ENCODE peak calls at places on chromosomes 4 and X, in seven cellular contexts. Z, V, W, N, Q, U and G are unnamed samples. For H3K4me1, the result is how much of the 10 kb centered on the place peaks cover.

GRCh38 chr4:60805500-60806313 is 394.4 kb upstream of the ADGRL3 start:
- DNase-seq in Z (peak), W (no peak), Q (no peak), N (peak), U (peak), V (peak), G (peak)

GRCh38 chr4:127069675-127070074 is 563.1 kb upstream of the INTU start:
- DNase-seq in V (no peak), N (peak), Q (no peak), Z (peak), U (no peak), W (no peak), G (no peak)

GRCh38 chr4:181761130-181761529 is 482.1 kb upstream of the TENM3 start:
- DNase-seq in Q (no peak), N (no peak), W (no peak), V (no peak), Z (peak), U (no peak), G (no peak)

GRCh38 chr4:155784637-155785036 is 25.8 kb downstream of the GUCY1B1 start:
- DNase-seq in W (no peak), N (no peak), Z (no peak), U (no peak), Q (no peak), V (no peak), G (no peak)

GRCh38 chr4:3497554-3498389 is 34.5 kb downstream of the LRPAP1 start:
- DNase-seq in Q (peak), N (no peak), V (no peak), Z (no peak), U (peak), W (no peak), G (no peak)

GRCh38 chrX:53716328-53717088 is 30.0 kb upstream of the HUWE1 start:
- DNase-seq in W (no peak), V (no peak), N (no peak), U (no peak), Z (peak), Q (no peak), G (no peak)

GRCh38 chr4:94516067-94516466 is 64.3 kb downstream of the PDLIM5 start:
- DNase-seq in U (peak), V (no peak), Q (no peak), W (no peak), Z (peak), N (peak), G (peak)

GRCh38 chr4:89290727-89291126 is 16.9 kb downstream of the GPRIN3 start:
- DNase-seq in Q (no peak), U (no peak), Z (no peak), W (no peak), V (no peak), N (no peak), G (no peak)

GRCh38 chr4:128560754-128561495 is 248.6 kb upstream of the JADE1 start:
- DNase-seq in V (no peak), N (peak), U (peak), W (no peak), Z (peak), Q (no peak), G (peak)

GRCh38 chr4:82710202-82710929 is 88.2 kb downstream of the SCD5 start:
- DNase-seq in N (no peak), Z (no peak), Q (no peak), W (peak), U (no peak), V (no peak), G (peak)

GRCh38 chr4:173076903-173077629 is 91.5 kb upstream of the GALNT7 start:
- DNase-seq in U (no peak), N (peak), Q (no peak), W (no peak), V (no peak), Z (peak), G (no peak)

GRCh38 chr4:142373610-142374009 is 472.5 kb downstream of the INPP4B start:
- DNase-seq in Q (no peak), Z (peak), U (no peak), V (no peak), N (no peak), W (no peak), G (no peak)

GRCh38 chr4:165794834-165795233 is 78.2 kb upstream of the TLL1 start:
- DNase-seq in N (no peak), Z (no peak), U (no peak), W (no peak), V (no peak), Q (no peak), G (no peak)

GRCh38 chr4:157779084-157779483 is 393.7 kb downstream of the GASK1B start:
- DNase-seq in Z (no peak), U (no peak), V (no peak), N (no peak), W (no peak), Q (no peak), G (no peak)

GRCh38 chr4:123350191-123350544 is 46.4 kb upstream of the SPRY1 start:
- DNase-seq in U (peak), N (no peak), Q (no peak), V (no peak), W (peak), Z (no peak), G (peak)

GRCh38 chrX:67622053-67622452 is 78.2 kb downstream of the AR start:
- DNase-seq in Z (no peak), W (no peak), N (no peak), U (no peak), Q (no peak), V (no peak), G (no peak)

GRCh38 chrX:31036895-31037294 is 34.9 kb downstream of the FTHL17 start:
- DNase-seq in W (peak), Q (peak), U (peak), V (peak), N (peak), Z (peak), G (peak)

GRCh38 chr4:145293658-145294057 is 113.3 kb upstream of the OTUD4 start:
- DNase-seq in Q (no peak), U (no peak), W (no peak), Z (peak), N (no peak), V (no peak), G (no peak)

GRCh38 chrX:39445336-39445735 is 644.1 kb downstream of the MID1IP1 start:
- DNase-seq in Q (peak), Z (no peak), U (peak), V (no peak), N (no peak), W (peak), G (peak)

GRCh38 chrX:43949669-43950068 is 23.5 kb downstream of the NDP start:
- DNase-seq in Z (no peak), U (peak), W (peak), V (no peak), Q (peak), N (no peak), G (peak)

GRCh38 chr4:13983189-13983790 is 355.8 kb upstream of the BOD1L1 start:
- DNase-seq in W (no peak), N (no peak), U (no peak), Q (no peak), Z (no peak), V (no peak), G (no peak)

GRCh38 chrX:154140206-154140605 is 3.8 kb upstream of the OPN1LW start:
- DNase-seq in Z (no peak), N (no peak), W (no peak), U (no peak), V (no peak), Q (no peak), G (no peak)

GRCh38 chr4:177937051-177937450 is 494.8 kb upstream of the AGA start:
- DNase-seq in U (no peak), N (no peak), Q (no peak), Z (no peak), W (no peak), V (no peak), G (no peak)

GRCh38 chr4:82851902-82852750 is 38.8 kb downstream of the SEC31A start:
- DNase-seq in N (peak), U (peak), Z (peak), V (peak), W (no peak), Q (no peak), G (peak)

GRCh38 chrX:23784487-23785301 is 1.7 kb downstream of the SAT1 start:
- DNase-seq in Q (no peak), Z (peak), U (peak), V (no peak), N (peak), W (no peak), G (no peak)

GRCh38 chr4:153249199-153250154 is 45.2 kb downstream of the TRIM2 start:
- DNase-seq in N (peak), U (peak), Z (peak), V (peak), W (peak), Q (peak), G (peak)

GRCh38 chr4:37422102-37422501 is 177.6 kb downstream of the NWD2 start:
- DNase-seq in N (no peak), U (peak), Q (no peak), Z (no peak), W (no peak), V (no peak), G (no peak)

GRCh38 chrX:133574716-133575115 is 159.4 kb upstream of the GPC4 start:
- DNase-seq in N (no peak), W (no peak), V (no peak), Q (no peak), Z (no peak), U (peak), G (no peak)

GRCh38 chr4:10098770-10099139 is 17.8 kb downstream of the WDR1 start:
- DNase-seq in W (no peak), U (no peak), Z (peak), V (no peak), N (peak), Q (no peak), G (no peak)

GRCh38 chrX:102697506-102697905 is 14.7 kb upstream of the GPRASP2 start:
- DNase-seq in U (no peak), Q (no peak), Z (peak), N (no peak), V (no peak), W (no peak), G (no peak)

DNA sequence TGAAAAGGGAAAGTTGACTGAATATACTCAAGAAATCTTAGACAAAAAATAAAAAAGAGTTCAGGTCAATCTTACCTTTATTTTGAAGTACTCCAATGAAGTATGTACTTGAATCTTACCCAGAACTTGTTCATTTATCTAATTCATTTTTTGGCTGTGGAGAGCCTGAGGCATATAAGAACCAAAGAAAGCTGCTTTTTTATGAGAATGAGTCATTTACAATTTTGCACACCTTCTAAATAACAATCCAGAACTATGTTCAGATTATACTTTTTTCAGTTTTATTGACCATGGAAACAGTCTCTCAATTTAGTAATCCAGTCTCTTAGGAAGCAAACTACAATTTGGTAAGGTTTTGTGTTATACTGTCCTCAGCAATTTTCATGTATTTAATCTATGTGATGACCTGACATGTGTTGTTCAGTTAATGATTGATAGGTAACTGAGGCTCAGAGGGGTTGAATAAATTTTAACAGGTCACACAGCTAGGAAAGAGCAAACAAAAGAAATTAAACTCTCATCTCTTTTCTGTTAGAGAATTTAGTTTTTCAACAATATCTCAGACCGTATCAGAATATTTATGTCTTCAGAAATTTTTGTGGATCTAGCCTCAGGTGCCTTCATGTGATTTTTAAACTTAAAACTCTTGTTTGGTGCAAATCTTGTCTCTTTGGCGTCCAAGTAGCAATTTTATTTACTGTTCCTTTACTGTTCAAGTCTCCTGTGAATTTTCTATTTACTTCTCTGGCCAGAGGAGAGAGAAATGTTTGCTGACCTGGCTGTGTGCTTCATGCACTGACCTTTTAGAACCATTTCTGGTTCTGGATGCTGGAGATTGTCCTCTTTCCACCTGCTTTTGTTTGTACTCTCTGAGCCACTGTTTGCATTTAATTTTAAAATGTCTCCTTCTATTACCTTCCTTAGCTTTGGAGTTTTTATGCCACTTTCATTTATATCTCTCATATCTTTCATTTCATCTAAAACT is 1453.4 kb downstream of the STIM2 start:
- DNase-seq in N (no peak), U (no peak), V (no peak), Q (no peak), Z (no peak), W (no peak), G (no peak)
- H3K18ac ChIP-seq in N (no peak), U (no peak), V (no peak), Q (no peak), Z (no peak), W (no peak), G (no peak)

DNA sequence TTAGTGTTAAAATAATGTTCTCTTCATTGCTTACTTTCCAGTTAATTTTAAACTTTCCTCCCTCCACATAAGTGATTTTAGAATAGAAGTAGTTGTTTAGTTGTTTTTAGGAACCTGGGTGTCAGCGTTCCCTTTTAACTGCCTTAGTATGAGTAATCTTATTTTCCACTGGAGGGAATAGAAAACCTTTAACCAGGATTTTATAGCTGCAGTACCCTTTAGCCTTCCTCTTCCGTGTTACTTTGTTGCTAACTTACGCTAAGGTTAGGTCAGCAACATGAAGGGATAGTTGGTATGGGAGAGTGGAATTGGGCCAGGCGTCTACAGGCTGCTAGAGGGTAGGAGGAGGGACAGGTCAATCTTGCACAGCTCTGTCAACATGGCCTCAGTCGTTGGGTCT is 31.5 kb downstream of the SMS start:
- DNase-seq in Z (no peak), Q (no peak), N (no peak), V (no peak), U (peak), W (no peak), G (no peak)
- H3K4me1 ChIP-seq in Z (under half), Q (under half), N (under half), V (under half), U (under half), W (under half), G (under half)

DNA sequence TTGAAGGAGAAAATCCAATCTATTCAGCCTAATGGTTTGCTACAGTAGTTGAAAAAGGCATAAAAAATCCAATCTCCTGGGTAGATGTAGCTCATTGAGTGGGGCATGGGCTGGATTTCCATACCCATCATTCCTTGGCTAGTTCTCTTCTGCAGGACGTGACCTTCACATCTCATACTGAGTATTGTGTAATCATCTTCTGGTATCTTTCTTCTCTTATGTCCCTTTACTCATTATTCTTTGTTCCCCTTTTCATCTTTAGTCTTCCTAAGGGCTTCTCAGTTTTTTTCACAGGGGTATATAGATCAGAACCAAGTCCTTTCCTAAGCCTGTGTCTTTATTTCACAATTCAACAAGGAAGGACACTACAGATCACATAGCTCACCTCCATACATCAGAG is 727.6 kb upstream of the MAGEB2 start:
- DNase-seq in N (no peak), Z (no peak), W (no peak), V (no peak), Q (no peak), U (no peak), G (no peak)
- H3K18ac ChIP-seq in N (no peak), Z (no peak), W (no peak), V (no peak), Q (no peak), U (no peak), G (no peak)

GRCh38 chr4:1221155-1221870 is 27.6 kb downstream of the CTBP1 start:
- DNase-seq in Q (no peak), V (no peak), Z (no peak), W (no peak), U (no peak), N (no peak), G (no peak)
- H3K4me1 ChIP-seq in Q (under half), V (under half), Z (under half), W (under half), U (under half), N (under half), G (under half)

GRCh38 chrX:72609313-72609712 is 36.7 kb upstream of the HDAC8 start:
- DNase-seq in V (no peak), Q (no peak), W (no peak), Z (peak), N (peak), U (peak), G (peak)

GRCh38 chrX:72604112-72604511 is 31.5 kb upstream of the HDAC8 start:
- DNase-seq in N (no peak), U (no peak), Q (no peak), Z (no peak), W (no peak), V (no peak), G (no peak)

GRCh38 chrX:72604705-72605104 is 32.1 kb upstream of the HDAC8 start:
- DNase-seq in N (no peak), V (no peak), W (no peak), Z (no peak), Q (no peak), U (no peak), G (no peak)
- H3K18ac ChIP-seq in N (no peak), V (no peak), W (no peak), Z (no peak), Q (no peak), U (no peak), G (no peak)

DNA sequence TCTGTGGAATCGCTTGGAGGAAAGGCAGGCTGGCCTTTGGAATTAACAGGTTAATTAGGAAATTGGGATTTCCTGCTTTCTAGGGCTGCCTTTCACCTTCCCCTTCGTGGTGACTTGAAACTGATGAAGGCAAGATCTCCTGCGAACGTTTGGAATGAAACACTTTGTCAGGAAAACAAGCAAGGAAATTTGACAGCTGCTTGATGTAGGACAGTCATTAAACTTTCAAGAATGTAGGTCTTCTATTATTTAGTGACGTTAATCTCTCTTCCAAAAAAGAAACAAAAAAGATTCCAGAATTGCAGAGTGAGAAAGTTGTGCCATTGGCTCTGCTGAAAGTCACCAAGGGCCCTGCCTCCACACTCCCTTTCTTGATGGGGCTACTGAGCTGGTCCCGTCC is 155.6 kb upstream of the SCML1 start:
- DNase-seq in N (no peak), Q (no peak), U (no peak), V (no peak), Z (no peak), W (no peak), G (no peak)
- H3K4me1 ChIP-seq in N (under half), Q (under half), U (under half), V (under half), Z (under half), W (under half), G (under half)

GRCh38 chr4:15961778-15962510 is 1.0 kb downstream of the FGFBP2 start:
- DNase-seq in V (no peak), N (no peak), Z (no peak), Q (no peak), W (no peak), U (no peak), G (peak)
- H3K18ac ChIP-seq in V (no peak), N (no peak), Z (no peak), Q (no peak), W (no peak), U (no peak), G (no peak)

GRCh38 chr4:1043658-1044468 is 32.4 kb downstream of the FGFRL1 start:
- DNase-seq in N (peak), V (peak), W (peak), U (peak), Q (peak), Z (peak), G (peak)
- H3K4me1 ChIP-seq in N (half or more), V (under half), W (under half), U (under half), Q (under half), Z (under half), G (under half)